ENCODE peak calls at places on chromosomes 5 and 9, in four cellular contexts. B, J, A and X are unnamed samples.

GRCh38 chr9:127058645-127059021 is 63.8 kb downstream of the ANGPTL2 start:
- DNase-seq in B (no peak), J (no peak), A (no peak), X (no peak)

GRCh38 chr5:157575096-157575872 is at the start of gene ADAM19:
- DNase-seq in J (no peak), A (no peak), B (peak), X (no peak)

GRCh38 chr5:67350600-67351315 is 154.2 kb upstream of the CD180 start:
- DNase-seq in A (no peak), B (no peak), J (no peak), X (no peak)

GRCh38 chr9:88680505-88681160 is 145.7 kb downstream of the NXNL2 start:
- DNase-seq in J (no peak), B (no peak), A (no peak), X (no peak)

GRCh38 chr9:100577776-100578448 is at the start of gene CAVIN4:
- DNase-seq in B (no peak), A (no peak), J (no peak), X (no peak)

GRCh38 chr9:37486256-37486615 is 488 bp downstream of the POLR1E start:
- DNase-seq in B (peak), A (no peak), J (no peak), X (no peak)

GRCh38 chr5:34672196-34672595 is 16.1 kb downstream of the RAI14 start:
- DNase-seq in B (no peak), J (no peak), A (no peak), X (no peak)

GRCh38 chr5:6177926-6178325 is 200.4 kb downstream of the MED10 start:
- DNase-seq in A (no peak), J (no peak), B (no peak), X (no peak)

GRCh38 chr5:158753354-158753753 is 346.4 kb downstream of the EBF1 start:
- DNase-seq in J (no peak), A (no peak), B (no peak), X (no peak)

GRCh38 chr9:135648494-135649410 is 9.4 kb upstream of the GLT6D1 start:
- DNase-seq in B (no peak), J (no peak), A (no peak), X (no peak)

GRCh38 chr5:141532726-141533125 is 43.8 kb downstream of the PCDHGC5 start:
- DNase-seq in B (no peak), J (no peak), A (no peak), X (no peak)

GRCh38 chr9:10274983-10275382 is 337.8 kb downstream of the PTPRD start:
- DNase-seq in B (no peak), J (no peak), A (no peak), X (no peak)

GRCh38 chr5:141761-142160 is 49.5 kb upstream of the LRRC14B start:
- DNase-seq in J (no peak), B (no peak), A (no peak), X (no peak)

GRCh38 chr9:92492781-92493401 is 10.6 kb upstream of the ASPN start:
- DNase-seq in B (no peak), J (no peak), A (no peak), X (no peak)

GRCh38 chr5:34411470-34412346 is 244.4 kb upstream of the RAI14 start:
- DNase-seq in J (no peak), B (no peak), A (no peak), X (no peak)

GRCh38 chr5:132427285-132428146 is 58.0 kb downstream of the SLC22A5 start:
- DNase-seq in A (no peak), J (no peak), B (no peak), X (no peak)

GRCh38 chr5:111707624-111708165 is 49.3 kb downstream of the NREP start:
- DNase-seq in A (no peak), B (no peak), J (no peak), X (no peak)

GRCh38 chr9:93902780-93903655 is 52.1 kb downstream of the BARX1 start:
- DNase-seq in B (no peak), A (no peak), J (no peak), X (no peak)

GRCh38 chr9:88535932-88536324 is 950 bp downstream of the NXNL2 start:
- DNase-seq in J (no peak), A (no peak), B (no peak), X (no peak)

GRCh38 chr9:132782106-132782505 is 96.0 kb downstream of the AK8 start:
- DNase-seq in J (no peak), A (no peak), B (no peak), X (no peak)

GRCh38 chr5:140327589-140327988 is 18.8 kb downstream of the HBEGF start:
- DNase-seq in A (no peak), B (no peak), J (peak), X (no peak)

GRCh38 chr5:41213340-41213739 is at the start of gene C6:
- DNase-seq in A (no peak), B (no peak), J (peak), X (no peak)

GRCh38 chr5:25618821-25619220 is 974.0 kb upstream of the CDH10 start:
- DNase-seq in B (no peak), A (no peak), J (no peak), X (no peak)

GRCh38 chr9:114410910-114411309 is 23.1 kb upstream of the AKNA start:
- DNase-seq in A (no peak), J (no peak), B (no peak), X (no peak)

GRCh38 chr5:38615042-38615441 is 58.6 kb upstream of the LIFR start:
- DNase-seq in A (no peak), B (no peak), J (no peak), X (no peak)

GRCh38 chr5:43601454-43602260 is 1.3 kb upstream of the NNT start:
- DNase-seq in A (no peak), B (no peak), J (peak), X (no peak)

GRCh38 chr5:122997294-122997693 is 39.2 kb downstream of the PPIC start:
- DNase-seq in B (no peak), J (no peak), A (no peak), X (no peak)

GRCh38 chr9:1235650-1236401 is 185.7 kb downstream of the DMRT2 start:
- DNase-seq in B (no peak), A (no peak), J (no peak), X (no peak)

GRCh38 chr5:61477788-61478187 is 145.7 kb downstream of the ZSWIM6 start:
- DNase-seq in J (no peak), B (no peak), A (no peak), X (no peak)
- TF ChIP-seq POLR2AphosphoS5 in J (no peak), B (no peak), A (no peak), X (no peak)

DNA sequence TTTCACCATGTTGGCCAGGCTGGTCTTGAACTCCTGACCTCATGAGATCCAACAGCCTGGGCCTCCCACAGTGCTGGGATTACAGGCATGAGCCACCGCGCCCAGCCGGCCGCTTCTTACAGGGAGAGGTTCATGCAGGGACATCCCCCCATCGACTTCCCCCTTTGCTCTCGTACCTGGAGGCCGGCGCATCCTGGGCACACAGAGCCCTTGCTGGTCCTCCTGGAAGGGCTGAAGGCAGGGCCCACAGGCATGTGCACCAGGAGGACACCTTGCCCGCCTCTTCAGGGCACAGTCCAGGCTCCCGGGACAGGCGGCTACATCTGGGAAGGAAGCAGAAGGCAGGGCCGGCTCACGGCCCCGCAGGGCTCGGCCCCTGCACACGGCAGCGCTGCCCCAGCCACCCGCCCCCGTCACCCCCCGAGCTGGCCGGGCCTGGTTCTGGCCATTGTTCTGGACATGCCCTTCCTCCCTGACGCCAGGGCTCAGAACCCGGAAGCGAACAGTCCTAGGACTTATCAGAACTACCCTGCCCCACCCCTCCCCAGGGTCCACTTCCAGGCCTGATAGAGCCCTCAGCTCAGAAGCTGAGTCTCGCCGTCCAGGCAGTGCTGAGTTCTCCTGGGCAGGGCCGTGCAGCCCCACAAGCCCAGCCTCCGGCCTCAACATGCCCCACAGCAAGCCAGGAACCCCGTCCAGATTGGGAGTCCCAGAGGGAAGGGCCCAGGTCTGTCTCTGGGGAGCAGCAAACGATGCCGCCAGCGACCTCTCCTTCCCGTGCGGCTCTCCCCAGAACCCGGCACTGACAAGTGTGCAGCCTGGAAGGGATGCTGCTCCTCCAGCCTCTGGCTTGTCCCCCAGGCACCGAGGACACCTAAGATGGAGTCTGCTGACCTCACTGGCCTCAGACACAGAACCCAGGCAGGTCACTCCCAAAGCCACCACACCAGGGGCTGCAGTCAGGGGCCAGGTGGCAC is 2.9 kb downstream of the NPDC1 start:
- DNase-seq in B (peak), A (no peak), J (no peak), X (no peak)
- H3K27ac ChIP-seq in B (no peak), A (peak), J (no peak), X (no peak)

GRCh38 chr5:153629496-153629895 is 139.0 kb downstream of the GRIA1 start:
- DNase-seq in J (no peak), B (no peak), A (no peak), X (no peak)
- TF ChIP-seq TCF7L2 in J (no peak), B (no peak), A (no peak), X (no peak)

GRCh38 chr9:120923620-120924328 is 2.8 kb downstream of the TRAF1 start:
- DNase-seq in J (no peak), A (no peak), B (no peak), X (no peak)
- TF ChIP-seq POLR2AphosphoS5 in J (no peak), A (no peak), B (no peak), X (no peak)

GRCh38 chr9:7369384-7369821 is 430.2 kb downstream of the DMAC1 start:
- DNase-seq in J (no peak), B (no peak), A (no peak), X (no peak)
- H3K27ac ChIP-seq in J (no peak), B (no peak), A (no peak), X (no peak)

GRCh38 chr5:179266291-179267070 is 78.8 kb downstream of the ADAMTS2 start:
- DNase-seq in A (no peak), J (no peak), B (no peak), X (no peak)
- TF ChIP-seq TCF7L2 in A (no peak), J (no peak), B (no peak), X (no peak)

GRCh38 chr9:11709567-11709966 is 983.6 kb upstream of the TYRP1 start:
- DNase-seq in A (no peak), B (no peak), J (no peak), X (no peak)

GRCh38 chr9:11713077-11713476 is 980.1 kb upstream of the TYRP1 start:
- DNase-seq in A (no peak), J (no peak), B (no peak), X (no peak)

DNA sequence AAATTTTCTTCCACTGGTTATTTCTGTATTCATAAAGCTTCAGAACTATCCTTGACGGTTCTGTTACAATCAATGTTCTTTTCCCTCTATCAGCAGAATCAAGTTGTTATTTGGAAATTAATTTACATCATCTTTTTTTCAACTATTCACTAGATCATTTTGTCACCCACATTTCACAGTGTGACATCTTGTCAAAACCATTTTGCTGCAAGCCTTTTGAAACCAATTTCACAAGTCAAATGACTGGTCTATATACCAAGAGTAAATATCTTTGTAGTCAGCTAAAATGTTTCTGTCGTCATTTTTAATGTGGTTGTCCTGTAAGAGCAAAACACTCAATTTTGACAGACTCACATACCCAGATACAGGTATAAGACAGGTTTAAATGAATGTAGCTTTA is 984.3 kb upstream of the TYRP1 start:
- DNase-seq in B (no peak), A (no peak), J (no peak), X (no peak)
- TF ChIP-seq POLR2AphosphoS5 in B (no peak), A (no peak), J (no peak), X (no peak)

DNA sequence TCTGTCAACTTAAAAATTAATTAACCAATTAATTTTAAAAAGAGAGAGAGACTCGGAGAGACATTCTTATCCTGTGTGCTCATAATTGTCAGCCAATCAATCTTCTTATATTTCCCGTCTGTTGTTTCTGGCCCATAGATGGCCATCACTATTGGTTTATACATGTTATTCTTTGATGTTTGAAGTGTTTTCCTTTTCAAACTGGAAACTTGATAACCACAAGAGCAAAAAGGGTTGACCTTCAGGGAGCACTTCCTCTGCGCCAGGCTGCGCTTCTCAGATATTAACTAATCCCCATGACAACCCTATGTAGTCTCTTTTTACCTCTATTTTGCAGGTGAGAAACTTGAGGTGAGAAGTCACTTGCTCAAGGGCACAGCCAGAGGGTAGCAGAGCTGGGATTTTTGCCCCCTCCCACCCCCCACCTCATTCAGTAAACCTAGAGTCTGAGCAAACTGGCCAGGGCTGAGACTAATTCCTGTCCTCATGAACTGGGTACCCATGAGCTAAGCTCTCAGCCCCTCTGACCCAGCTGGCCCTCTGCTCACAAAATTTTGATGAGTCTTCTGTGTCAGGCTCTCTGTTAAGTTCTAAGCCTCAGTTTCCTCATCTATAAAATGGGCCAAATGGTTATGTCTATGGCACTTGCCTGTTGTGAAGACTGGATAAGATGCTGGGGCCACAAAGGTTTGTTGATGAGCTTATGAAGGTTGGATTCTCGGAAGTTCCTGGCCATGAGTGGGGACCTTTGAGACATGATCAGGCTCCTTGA is 86.0 kb upstream of the SH3PXD2B start:
- DNase-seq in B (no peak), A (no peak), J (no peak), X (no peak)
- H3K27ac ChIP-seq in B (no peak), A (no peak), J (no peak), X (no peak)

DNA sequence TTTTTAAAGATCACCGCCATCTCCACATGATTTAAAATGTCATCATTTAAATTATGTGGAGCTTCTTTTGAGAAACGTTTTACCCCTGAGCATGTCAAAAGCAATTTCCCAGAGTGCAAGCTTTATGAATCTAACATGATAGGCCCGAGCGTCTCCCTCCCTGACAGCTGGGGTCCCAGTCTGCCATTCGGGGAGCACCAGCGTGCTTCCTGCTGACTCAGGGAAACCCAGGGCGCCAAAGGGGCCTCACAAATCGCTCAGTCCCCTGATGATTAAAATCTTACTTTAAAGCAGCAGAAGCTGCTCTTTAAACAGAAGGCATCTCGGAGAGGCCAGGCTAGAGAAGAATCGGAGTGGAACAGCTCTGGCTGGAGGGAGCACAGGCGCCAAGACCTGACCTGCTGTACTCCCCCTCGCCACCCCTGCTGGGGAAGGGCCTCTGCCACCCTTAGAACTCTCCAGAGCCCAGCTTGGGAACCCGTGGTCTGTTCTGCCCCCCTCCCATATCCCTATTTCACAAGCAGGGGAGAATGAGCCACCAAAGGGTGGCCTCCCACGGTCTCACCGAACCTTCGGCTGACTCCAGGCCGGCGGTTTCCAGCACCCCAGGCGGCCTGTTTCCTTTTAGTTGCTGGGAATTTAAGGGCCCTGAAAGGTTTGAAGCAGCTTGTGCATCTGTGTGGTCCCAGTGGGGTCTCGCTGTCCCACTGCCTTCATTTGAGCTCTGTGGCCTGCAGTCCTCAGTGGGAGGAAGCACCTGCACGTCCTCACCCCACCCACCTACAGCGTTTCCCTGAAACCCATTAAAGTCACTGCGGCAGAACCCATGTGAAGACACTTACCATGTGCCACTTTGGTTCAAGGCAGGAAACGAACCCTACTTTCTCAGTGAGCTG is 147.6 kb downstream of the COL23A1 start:
- DNase-seq in B (no peak), J (no peak), A (no peak), X (no peak)
- TF ChIP-seq TCF7L2 in B (no peak), J (no peak), A (no peak), X (no peak)

GRCh38 chr9:96149881-96150280 is 152.1 kb downstream of the HSD17B3 start:
- DNase-seq in B (no peak), J (no peak), A (no peak), X (no peak)
- TF ChIP-seq POLR2AphosphoS5 in B (no peak), J (no peak), A (no peak), X (no peak)